ENCODE peak calls at places on chromosomes 6 and 20, in eight cellular contexts. L, A, F, G, W, Y, D and Q are unnamed samples. For H3K9me3, the result is how much of the 10 kb centered on the place peaks cover.

GRCh38 chr6:47203266-47203967 is 106.3 kb downstream of the TNFRSF21 start:
- DNase-seq in W (no peak), Y (peak), F (no peak), L (no peak), G (no peak), D (peak), A (no peak), Q (no peak)

GRCh38 chr20:48716086-48716485 is 111.7 kb downstream of the PREX1 start:
- DNase-seq in F (peak), Y (no peak), W (no peak), L (no peak), D (no peak), A (no peak), G (no peak), Q (no peak)

GRCh38 chr6:87277123-87277522 is 45.3 kb upstream of the SMIM8 start:
- DNase-seq in F (no peak), A (no peak), W (peak), Y (no peak), L (no peak), G (peak), D (peak), Q (no peak)

GRCh38 chr20:57048027-57048869 is 218.2 kb downstream of the BMP7 start:
- DNase-seq in W (no peak), L (peak), G (peak), D (peak), A (peak), F (no peak), Y (peak), Q (no peak)

GRCh38 chr20:11454966-11455799 is 462.5 kb upstream of the BTBD3 start:
- DNase-seq in Y (no peak), G (peak), L (no peak), W (peak), D (peak), A (no peak), F (no peak), Q (peak)

GRCh38 chr6:90496617-90497016 is 90.3 kb downstream of the MAP3K7 start:
- DNase-seq in G (no peak), Y (no peak), A (no peak), W (peak), L (no peak), D (no peak), F (no peak), Q (no peak)

GRCh38 chr6:166775180-166775922 is 148.3 kb upstream of the RPS6KA2 start:
- DNase-seq in G (peak), Y (peak), F (peak), W (peak), D (peak), A (peak), L (no peak), Q (peak)

GRCh38 chr6:37174515-37175331 is 4.8 kb downstream of the PIM1 start:
- DNase-seq in D (no peak), L (no peak), G (no peak), A (no peak), W (no peak), F (no peak), Y (no peak), Q (no peak)

GRCh38 chr6:37024665-37025337 is 19.3 kb downstream of the FGD2 start:
- DNase-seq in A (peak), F (no peak), L (no peak), W (no peak), Y (peak), G (no peak), D (no peak), Q (no peak)

GRCh38 chr6:108559884-108560462 is 744 bp upstream of the FOXO3 start:
- DNase-seq in A (peak), G (peak), L (peak), F (peak), D (peak), W (peak), Y (peak), Q (peak)

GRCh38 chr20:44618318-44618731 is 33.2 kb downstream of the ADA start:
- DNase-seq in A (no peak), L (no peak), G (no peak), Y (no peak), D (no peak), F (peak), W (no peak), Q (no peak)

GRCh38 chr20:41334452-41335421 is 5.9 kb upstream of the LPIN3 start:
- DNase-seq in G (peak), F (no peak), Y (peak), W (peak), A (no peak), D (no peak), L (peak), Q (no peak)

GRCh38 chr6:156345700-156346099 is 431.5 kb upstream of the ARID1B start:
- DNase-seq in F (no peak), Y (no peak), D (no peak), L (no peak), A (no peak), G (no peak), W (no peak), Q (no peak)

GRCh38 chr6:158311193-158311592 is 1.1 kb upstream of the TULP4 start:
- DNase-seq in A (no peak), F (no peak), D (no peak), W (no peak), G (no peak), L (no peak), Y (no peak), Q (no peak)

GRCh38 chr6:34138924-34139323 is 7.0 kb downstream of the GRM4 start:
- DNase-seq in D (no peak), W (no peak), Y (no peak), F (no peak), A (no peak), L (no peak), G (no peak), Q (no peak)

GRCh38 chr20:48737463-48738093 is 90.2 kb downstream of the PREX1 start:
- DNase-seq in G (no peak), L (no peak), A (no peak), Y (no peak), F (no peak), W (no peak), D (no peak), Q (no peak)

GRCh38 chr6:122381494-122382083 is 17.9 kb upstream of the HSF2 start:
- DNase-seq in W (peak), G (peak), F (peak), L (peak), Y (peak), A (peak), D (peak), Q (peak)

GRCh38 chr6:84220809-84221409 is 6.5 kb downstream of the CEP162 start:
- DNase-seq in F (no peak), A (no peak), Y (no peak), G (peak), D (peak), W (peak), L (no peak), Q (no peak)

GRCh38 chr6:43786664-43787329 is 16.8 kb downstream of the VEGFA start:
- DNase-seq in G (no peak), W (no peak), F (no peak), L (no peak), A (no peak), Y (peak), D (no peak), Q (no peak)

GRCh38 chr20:51732454-51732791 is 35.8 kb downstream of the ATP9A start:
- DNase-seq in A (no peak), W (no peak), F (no peak), Y (no peak), L (no peak), G (peak), D (peak), Q (peak)

GRCh38 chr6:149459761-149460160 is 25.1 kb downstream of the ZC3H12D start:
- DNase-seq in G (no peak), W (no peak), L (no peak), D (peak), A (no peak), Y (no peak), F (no peak), Q (peak)

GRCh38 chr20:24610341-24611115 is 141.1 kb downstream of the SYNDIG1 start:
- DNase-seq in A (no peak), D (no peak), L (no peak), W (no peak), Y (no peak), G (no peak), F (no peak), Q (peak)

GRCh38 chr6:5344038-5344437 is 82.7 kb downstream of the FARS2 start:
- DNase-seq in A (no peak), G (no peak), W (peak), D (no peak), Y (no peak), F (no peak), L (no peak), Q (no peak)

GRCh38 chr20:37360515-37361115 is 14.7 kb downstream of the SRC start:
- DNase-seq in A (no peak), W (no peak), F (no peak), L (peak), G (no peak), Y (no peak), D (no peak), Q (no peak)

GRCh38 chr6:69887714-69888345 is 21.5 kb downstream of the COL19A1 start:
- DNase-seq in G (no peak), W (no peak), L (no peak), F (no peak), Y (no peak), D (no peak), A (no peak), Q (no peak)

DNA sequence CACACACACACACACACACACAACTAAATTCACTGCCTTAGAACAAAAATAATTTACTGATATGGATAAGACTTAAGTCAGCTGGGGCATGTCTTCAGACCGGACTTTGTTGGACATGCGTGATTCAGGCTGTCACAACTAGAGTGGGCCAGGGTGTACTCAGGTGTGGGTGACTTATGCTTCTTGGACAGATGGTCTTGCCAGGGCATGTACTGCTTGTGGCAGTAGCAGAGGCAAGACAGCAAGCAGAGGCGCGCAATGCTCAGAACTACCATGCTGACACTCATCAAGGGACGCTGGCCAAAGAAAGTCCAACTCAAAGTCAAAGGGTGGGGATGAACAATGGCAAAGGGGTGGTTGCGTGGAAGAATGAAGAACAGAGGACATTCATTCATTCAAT is 437.5 kb downstream of the CBLN4 start:
- DNase-seq in A (no peak), Y (no peak), F (no peak), L (no peak), G (no peak), W (no peak), D (no peak), Q (no peak)
- H3K9me3 ChIP-seq in A (under half), Y (under half), F (under half), L (under half), G (under half), W (under half), D (under half), Q (under half)

GRCh38 chr6:116949964-116950363 is 72.9 kb downstream of the RFX6 start:
- DNase-seq in G (no peak), A (no peak), L (no peak), Y (no peak), F (no peak), D (no peak), W (no peak), Q (no peak)
- H3K27ac ChIP-seq in G (no peak), A (no peak), L (no peak), Y (no peak), F (no peak), D (no peak), W (no peak), Q (no peak)

DNA sequence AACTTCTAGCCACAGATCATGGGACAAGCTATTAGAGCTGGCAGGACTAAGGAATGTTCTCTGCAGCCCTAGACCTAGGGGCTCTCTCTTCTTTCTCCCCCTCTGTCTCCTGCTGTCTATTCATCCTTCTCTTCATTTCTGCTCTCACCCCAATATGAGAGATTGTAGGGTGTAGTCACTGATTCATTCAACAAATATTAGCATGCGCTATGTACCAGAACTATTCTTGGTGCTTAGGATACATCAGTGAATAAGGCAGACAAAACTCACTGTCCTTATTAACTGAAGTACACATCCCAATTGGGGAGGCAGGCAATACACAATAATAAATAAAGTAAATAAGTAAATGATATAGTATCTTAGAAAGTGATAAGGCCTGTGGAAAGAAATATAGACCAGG is 14.7 kb upstream of the SIRPB2 start:
- DNase-seq in F (no peak), Y (no peak), G (no peak), W (no peak), A (no peak), L (no peak), D (no peak), Q (no peak)
- H3K9me3 ChIP-seq in F (under half), Y (under half), G (under half), W (under half), A (under half), L (under half), D (under half), Q (under half)

DNA sequence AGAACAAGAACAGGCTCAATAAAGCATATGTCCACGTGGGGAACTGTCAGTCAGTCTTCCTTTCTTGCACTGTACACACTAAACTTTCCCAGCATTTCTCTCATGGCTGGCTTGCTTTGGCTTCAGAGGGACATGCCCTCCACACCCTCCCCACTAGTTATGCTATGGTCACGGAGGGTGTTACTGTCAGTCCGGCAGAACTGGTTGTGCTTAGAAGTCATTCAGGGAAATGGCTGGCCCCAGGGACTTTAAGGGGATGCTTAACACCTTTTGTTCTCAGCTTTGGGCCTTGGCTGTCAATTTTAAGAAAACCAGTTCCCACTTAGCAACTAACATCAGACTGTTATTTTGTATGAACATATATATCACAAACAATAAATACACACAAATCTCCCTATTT is 55.1 kb downstream of the ELOVL5 start:
- DNase-seq in W (no peak), L (no peak), D (no peak), G (no peak), Y (no peak), F (no peak), A (no peak), Q (no peak)
- H3K27ac ChIP-seq in W (no peak), L (no peak), D (no peak), G (no peak), Y (no peak), F (no peak), A (no peak), Q (no peak)